ENCODE peak calls at places on chromosomes 3 and 15, in six cellular contexts. G, H, F, U, L and V are unnamed samples.
A peak's percentile ranks its signal among the peaks of the same experiment; 100 is the strongest.

GRCh38 chr3:15309662-15310335 is 22.6 kb downstream of the SH3BP5 start:
- DNase-seq in H (no peak), U (peak; percentile 85), G (no peak), L (no peak), F (no peak), V (no peak)

GRCh38 chr15:88447206-88447605 is 20.0 kb downstream of the MRPL46 start:
- DNase-seq in H (no peak), F (no peak), L (no peak), G (no peak), U (no peak), V (no peak)

GRCh38 chr3:158702815-158703481 is 29.3 kb downstream of the RARRES1 start:
- DNase-seq in L (no peak), U (peak; percentile 89), H (no peak), F (no peak), G (no peak), V (no peak)

GRCh38 chr3:178982138-178982537 is 89.5 kb downstream of the ZMAT3 start:
- DNase-seq in F (no peak), L (no peak), H (no peak), U (no peak), G (no peak), V (no peak)

GRCh38 chr3:98788651-98789050 is 25.5 kb downstream of the ST3GAL6 start:
- DNase-seq in F (no peak), H (no peak), U (peak; percentile 74), G (no peak), L (no peak), V (no peak)

GRCh38 chr3:24199775-24200247 is 254.7 kb downstream of the NR1D2 start:
- DNase-seq in G (no peak), H (no peak), L (no peak), F (no peak), U (no peak), V (no peak)

GRCh38 chr3:177491301-177492031 is 294.2 kb upstream of the TBL1XR1 start:
- DNase-seq in L (no peak), F (no peak), U (peak; percentile 54), H (no peak), G (no peak), V (no peak)

GRCh38 chr15:52527898-52528464 is 699 bp downstream of the MYO5A start:
- DNase-seq in U (peak; percentile 57), F (no peak), H (no peak), G (no peak), L (peak; percentile 51), V (peak; percentile 64)

GRCh38 chr3:193827039-193827669 is 234.1 kb downstream of the OPA1 start:
- DNase-seq in U (no peak), F (no peak), G (no peak), L (no peak), H (no peak), V (no peak)

GRCh38 chr3:48274452-48274851 is 33.5 kb downstream of the ZNF589 start:
- DNase-seq in F (no peak), H (no peak), U (no peak), L (no peak), G (no peak), V (no peak)

GRCh38 chr3:108219336-108219735 is 2.9 kb downstream of the IFT57 start:
- DNase-seq in L (no peak), U (no peak), F (no peak), H (no peak), G (no peak), V (no peak)

GRCh38 chr3:184155644-184156521 is 706 bp downstream of the DVL3 start:
- DNase-seq in H (peak; percentile 47), G (peak; percentile 56), L (peak; percentile 69), U (peak; percentile 55), F (peak; percentile 68), V (no peak)

GRCh38 chr3:49219132-49219531 is 47.7 kb downstream of the KLHDC8B start:
- DNase-seq in L (no peak), H (no peak), G (no peak), U (no peak), F (no peak), V (no peak)

GRCh38 chr3:153768559-153769469 is 352.4 kb upstream of the ARHGEF26 start:
- DNase-seq in U (peak; percentile 57), G (peak; percentile 21), H (peak; percentile 44), F (peak; percentile 30), L (peak; percentile 59), V (peak; percentile 31)

GRCh38 chr15:42031211-42031915 is 10.5 kb upstream of the PLA2G4E start:
- DNase-seq in U (no peak), H (no peak), F (no peak), L (no peak), G (no peak), V (no peak)

GRCh38 chr3:126422571-126423091 is 27.9 kb downstream of the CFAP100 start:
- DNase-seq in L (peak; percentile 47), G (no peak), U (no peak), H (no peak), F (no peak), V (no peak)

GRCh38 chr15:58985443-58985842 is 2.0 kb upstream of the RNF111 start:
- DNase-seq in H (peak; percentile 50), L (no peak), F (peak; percentile 11), U (no peak), G (peak; percentile 17), V (no peak)

GRCh38 chr3:54916722-54917121 is 11.1 kb downstream of the LRTM1 start:
- DNase-seq in H (no peak), U (no peak), G (no peak), L (no peak), F (no peak), V (no peak)
- TF ChIP-seq JUN in H (no peak), U (no peak), G (no peak), L (no peak), F (no peak), V (no peak)

DNA sequence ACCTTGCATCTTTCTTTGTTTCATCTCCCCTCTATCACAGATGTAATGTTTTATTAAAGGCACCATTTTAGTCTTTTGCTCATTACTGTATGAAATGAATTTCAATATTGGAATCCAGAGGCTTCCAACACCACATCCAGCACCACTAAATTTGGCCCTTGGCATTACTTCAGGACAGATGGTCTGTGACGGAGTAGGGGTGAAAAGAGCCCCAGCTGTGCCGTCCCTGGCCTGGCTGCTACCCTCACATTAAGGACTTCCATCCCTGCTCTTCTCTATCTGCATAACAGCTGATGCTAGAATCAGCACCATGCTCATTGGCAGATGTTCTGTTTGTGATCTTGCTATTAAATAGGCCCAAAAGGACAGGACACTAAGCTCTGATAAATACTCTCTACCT is 152.9 kb downstream of the IL1RAP start:
- DNase-seq in G (no peak), H (no peak), F (no peak), U (no peak), L (no peak), V (no peak)
- TF ChIP-seq JUN in G (no peak), H (no peak), F (no peak), U (no peak), L (no peak), V (no peak)

GRCh38 chr15:84772031-84772430 is 23.6 kb downstream of the ZNF592 start:
- DNase-seq in G (no peak), H (no peak), L (no peak), F (no peak), U (peak; percentile 68), V (no peak)

GRCh38 chr15:84778194-84778593 is 29.8 kb downstream of the ZNF592 start:
- DNase-seq in H (peak; percentile 61), L (peak; percentile 57), U (no peak), F (no peak), G (no peak), V (no peak)

GRCh38 chr15:84773716-84774115 is 25.3 kb downstream of the ZNF592 start:
- DNase-seq in H (no peak), F (no peak), G (no peak), L (no peak), U (no peak), V (no peak)

GRCh38 chr15:84772467-84772866 is 24.1 kb downstream of the ZNF592 start:
- DNase-seq in G (no peak), F (no peak), L (no peak), U (peak; percentile 71), H (no peak), V (no peak)

GRCh38 chr15:84775867-84776449 is 27.6 kb downstream of the ZNF592 start:
- DNase-seq in L (no peak), G (no peak), U (no peak), F (no peak), H (no peak), V (no peak)
- TF ChIP-seq JUN in L (no peak), G (no peak), U (no peak), F (no peak), H (no peak), V (no peak)

DNA sequence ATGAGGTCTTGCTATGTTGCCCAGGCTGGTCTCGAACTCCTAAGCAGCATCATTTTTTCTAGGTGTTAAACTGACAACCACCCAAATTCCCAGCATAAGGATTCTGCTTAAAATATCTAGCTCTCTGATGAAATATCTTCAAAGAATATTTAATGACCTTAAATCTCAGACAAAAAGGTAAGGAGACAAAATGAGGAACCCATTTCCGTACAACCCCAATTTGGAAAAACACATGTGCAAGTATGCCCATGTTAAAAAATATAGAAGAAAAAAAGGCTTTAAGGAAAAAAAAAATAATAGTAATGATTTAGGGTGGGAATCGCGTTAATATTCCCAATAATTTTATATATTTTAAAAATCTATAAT is 1.4 kb upstream of the SACM1L start:
- DNase-seq in F (no peak), U (no peak), H (no peak), G (no peak), L (no peak), V (no peak)
- TF ChIP-seq JUN in F (no peak), U (no peak), H (no peak), G (no peak), L (no peak), V (no peak)

DNA sequence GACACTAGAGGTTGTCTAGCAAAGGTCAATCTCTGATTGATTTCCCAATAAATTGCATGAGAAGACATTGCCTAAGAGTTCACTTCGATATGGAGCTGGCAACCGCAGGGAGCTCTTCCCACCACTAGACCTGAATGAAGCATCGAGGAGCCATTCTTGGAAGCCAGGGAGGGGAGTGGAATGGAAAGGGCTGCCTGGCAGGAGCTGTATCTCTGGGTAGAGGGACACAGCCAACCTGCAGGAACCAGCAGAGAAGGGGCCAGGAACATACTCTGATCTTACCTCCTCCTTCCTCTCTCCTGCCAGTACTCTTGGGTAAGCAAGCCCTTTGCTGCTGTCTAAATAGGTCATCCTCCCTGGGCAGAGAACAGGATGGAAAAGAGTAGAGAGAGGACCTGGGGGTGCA is 156.9 kb upstream of the TSC22D2 start:
- DNase-seq in L (no peak), H (no peak), F (no peak), G (no peak), U (no peak), V (no peak)
- TF ChIP-seq JUN in L (no peak), H (no peak), F (no peak), G (no peak), U (no peak), V (no peak)

GRCh38 chr3:101011086-101011485 is 17.9 kb upstream of the ABI3BP start:
- DNase-seq in F (no peak), L (no peak), H (no peak), G (no peak), U (no peak), V (no peak)

GRCh38 chr3:101010316-101010715 is 17.1 kb upstream of the ABI3BP start:
- DNase-seq in G (no peak), F (no peak), L (no peak), H (no peak), U (peak; percentile 27), V (no peak)

DNA sequence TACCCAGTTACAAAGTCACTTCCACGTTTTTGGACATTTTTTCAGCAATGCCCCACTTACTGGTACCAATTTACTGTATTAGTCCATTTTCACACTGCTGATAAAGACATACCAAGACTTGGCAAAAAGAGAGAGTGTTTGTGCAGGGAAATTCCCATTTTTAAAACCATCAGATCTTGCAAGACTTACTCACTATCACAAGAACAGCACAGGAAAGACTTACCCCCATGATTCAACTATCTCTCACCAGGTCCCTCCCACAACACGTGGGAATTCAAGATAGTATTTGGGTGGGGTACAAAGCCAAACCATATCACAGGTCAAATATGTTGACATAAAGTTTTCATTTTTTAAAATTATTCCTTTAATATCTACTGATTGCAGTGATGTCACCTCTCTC is 16.2 kb upstream of the ABI3BP start:
- DNase-seq in H (no peak), G (no peak), U (no peak), L (no peak), F (no peak), V (no peak)
- TF ChIP-seq JUN in H (no peak), G (no peak), U (no peak), L (no peak), F (no peak), V (no peak)